ENCODE peak calls at places on chromosomes 11 and 22, in seven cellular contexts. Y is stimulated activated CD4-positive, alpha-beta T cell treated with anti-CD3 and anti-CD28 coated beads, Interleukin-15, amount 100 ng/mL, for 24 hours; U is adipocyte; P is activated naive CD8-positive, alpha-beta T cell treated with anti-CD3 and anti-CD28 coated beads, Interleukin-2, amount 50 U/mL, for 24 hours; R is naive thymus-derived CD8-positive, alpha-beta T cell; K is H54; Q is heart right ventricle. X is an unnamed sample.

GRCh38 chr11:33976351-33977199 is 75.0 kb upstream of the CAPRIN1 start:
- DNase-seq in Y (no peak), U (peak; percentile 81), P (no peak), R (no peak), K (no peak), Q (no peak), X (peak; percentile 54)

GRCh38 chr11:59923813-59924212 is 14.4 kb upstream of the OOSP1 start:
- DNase-seq in Y (no peak), U (no peak), P (peak; percentile 6), R (no peak), K (no peak), Q (no peak), X (peak; percentile 2)

GRCh38 chr11:119236891-119237290 is 30.8 kb downstream of the CBL start:
- DNase-seq in Y (no peak), U (peak; percentile 40), P (no peak), R (no peak), K (no peak), Q (no peak), X (peak; percentile 55)

GRCh38 chr11:87181143-87181542 is 143.4 kb downstream of the TMEM135 start:
- DNase-seq in Y (no peak), U (no peak), P (no peak), R (no peak), K (no peak), Q (no peak), X (no peak)

GRCh38 chr11:123654566-123655081 is at the start of gene SCN3B:
- DNase-seq in Y (peak; percentile 64), U (peak; percentile 61), P (peak; percentile 11), R (no peak), K (peak; percentile 30), Q (peak; percentile 73), X (peak; percentile 41)

GRCh38 chr22:22593964-22594656 is 35.0 kb upstream of the PRAME start:
- DNase-seq in Y (peak; percentile 72), U (peak; percentile 61), P (peak; percentile 62), R (peak; percentile 39), K (peak; percentile 15), Q (no peak), X (peak; percentile 51)

GRCh38 chr11:71272161-71272560 is 19.8 kb upstream of the SHANK2 start:
- DNase-seq in Y (no peak), U (no peak), P (no peak), R (no peak), K (no peak), Q (no peak), X (no peak)

GRCh38 chr22:37502342-37503182 is 16.4 kb upstream of the MFNG start:
- DNase-seq in Y (no peak), U (no peak), P (no peak), R (no peak), K (no peak), Q (no peak), X (no peak)